ENCODE peak calls at places on chromosomes 12 and 14, in five cellular contexts. One of them, this sample, is unnamed.

GRCh38 chr14:49971156-49972141 is 78.6 kb downstream of the ARF6 start:
- DNase-seq in heart left ventricle: no peak
- DNase-seq in PC-3: peak
- DNase-seq in foreskin fibroblast: peak
- DNase-seq in HFF-Myc: peak
- DNase-seq in this sample: no peak

GRCh38 chr14:33686218-33686617 is 264.7 kb downstream of the EGLN3 start:
- DNase-seq in heart left ventricle: no peak
- DNase-seq in PC-3: peak
- DNase-seq in foreskin fibroblast: peak
- DNase-seq in HFF-Myc: peak
- DNase-seq in this sample: no peak

GRCh38 chr12:132243596-132244289 is 85.6 kb downstream of the GALNT9 start:
- DNase-seq in heart left ventricle: no peak
- DNase-seq in PC-3: no peak
- DNase-seq in foreskin fibroblast: no peak
- DNase-seq in HFF-Myc: no peak
- DNase-seq in this sample: no peak

GRCh38 chr14:32576088-32576795 is 247.1 kb downstream of the AKAP6 start:
- DNase-seq in heart left ventricle: peak
- DNase-seq in PC-3: peak
- DNase-seq in foreskin fibroblast: no peak
- DNase-seq in HFF-Myc: peak
- DNase-seq in this sample: peak

GRCh38 chr12:107761502-107761904 is 566 bp upstream of the PRDM4 start:
- DNase-seq in heart left ventricle: no peak
- DNase-seq in PC-3: peak
- DNase-seq in foreskin fibroblast: no peak
- DNase-seq in HFF-Myc: no peak
- DNase-seq in this sample: peak

GRCh38 chr14:104843442-104844305 is 21.4 kb upstream of the CEP170B start:
- DNase-seq in heart left ventricle: no peak
- DNase-seq in PC-3: no peak
- DNase-seq in foreskin fibroblast: no peak
- DNase-seq in HFF-Myc: no peak
- DNase-seq in this sample: peak

GRCh38 chr12:12717586-12718381 is 616 bp downstream of the CDKN1B start:
- DNase-seq in heart left ventricle: peak
- DNase-seq in PC-3: peak
- DNase-seq in foreskin fibroblast: no peak
- DNase-seq in HFF-Myc: no peak
- DNase-seq in this sample: peak

GRCh38 chr12:113896194-113896593 is 69.9 kb downstream of the RBM19 start:
- DNase-seq in heart left ventricle: no peak
- DNase-seq in PC-3: no peak
- DNase-seq in foreskin fibroblast: no peak
- DNase-seq in HFF-Myc: no peak
- DNase-seq in this sample: no peak

GRCh38 chr14:67970923-67971322 is 151.3 kb downstream of the RAD51B start:
- DNase-seq in heart left ventricle: no peak
- DNase-seq in PC-3: peak
- DNase-seq in foreskin fibroblast: no peak
- DNase-seq in HFF-Myc: no peak
- DNase-seq in this sample: no peak

GRCh38 chr12:53063708-53064612 is 14.1 kb downstream of the TNS2 start:
- DNase-seq in heart left ventricle: peak
- DNase-seq in PC-3: no peak
- DNase-seq in foreskin fibroblast: peak
- DNase-seq in HFF-Myc: no peak
- DNase-seq in this sample: no peak

GRCh38 chr12:461425-461824 is 1.7 kb downstream of the B4GALNT3 start:
- DNase-seq in heart left ventricle: no peak
- DNase-seq in PC-3: no peak
- DNase-seq in foreskin fibroblast: no peak
- DNase-seq in HFF-Myc: no peak
- DNase-seq in this sample: no peak

GRCh38 chr12:52052471-52053186 is 1.4 kb downstream of the NR4A1 start:
- DNase-seq in heart left ventricle: peak
- DNase-seq in PC-3: peak
- DNase-seq in foreskin fibroblast: no peak
- DNase-seq in HFF-Myc: no peak
- DNase-seq in this sample: no peak

GRCh38 chr12:130873106-130873795 is 1.4 kb downstream of the RAN start:
- DNase-seq in heart left ventricle: no peak
- DNase-seq in PC-3: no peak
- DNase-seq in foreskin fibroblast: no peak
- DNase-seq in HFF-Myc: no peak
- DNase-seq in this sample: no peak

GRCh38 chr14:36426113-36426512 is 93.9 kb downstream of the NKX2-1 start:
- DNase-seq in heart left ventricle: no peak
- DNase-seq in PC-3: no peak
- DNase-seq in foreskin fibroblast: no peak
- DNase-seq in HFF-Myc: no peak
- DNase-seq in this sample: no peak

GRCh38 chr14:73633517-73634332 is 11.1 kb upstream of the DNAL1 start:
- DNase-seq in heart left ventricle: peak
- DNase-seq in PC-3: peak
- DNase-seq in foreskin fibroblast: peak
- DNase-seq in HFF-Myc: peak
- DNase-seq in this sample: peak

GRCh38 chr12:85130631-85131030 is 94.5 kb downstream of the LRRIQ1 start:
- DNase-seq in heart left ventricle: no peak
- DNase-seq in PC-3: no peak
- DNase-seq in foreskin fibroblast: no peak
- DNase-seq in HFF-Myc: no peak
- DNase-seq in this sample: no peak

GRCh38 chr12:3837049-3837448 is 36.1 kb downstream of the PARP11 start:
- DNase-seq in heart left ventricle: no peak
- DNase-seq in PC-3: no peak
- DNase-seq in foreskin fibroblast: no peak
- DNase-seq in HFF-Myc: no peak
- DNase-seq in this sample: no peak
- TF ChIP-seq CTCF in heart left ventricle: no peak
- TF ChIP-seq CTCF in PC-3: no peak
- TF ChIP-seq CTCF in foreskin fibroblast: no peak
- TF ChIP-seq CTCF in HFF-Myc: no peak
- TF ChIP-seq CTCF in this sample: no peak

GRCh38 chr12:4423528-4424195 is 22.0 kb downstream of the FGF6 start:
- DNase-seq in heart left ventricle: no peak
- DNase-seq in PC-3: no peak
- DNase-seq in foreskin fibroblast: no peak
- DNase-seq in HFF-Myc: no peak
- DNase-seq in this sample: no peak

GRCh38 chr12:4418913-4419312 is 26.7 kb downstream of the FGF6 start:
- DNase-seq in heart left ventricle: no peak
- DNase-seq in PC-3: no peak
- DNase-seq in foreskin fibroblast: no peak
- DNase-seq in HFF-Myc: no peak
- DNase-seq in this sample: no peak

GRCh38 chr12:4422985-4423384 is 22.6 kb downstream of the FGF6 start:
- DNase-seq in heart left ventricle: no peak
- DNase-seq in PC-3: no peak
- DNase-seq in foreskin fibroblast: no peak
- DNase-seq in HFF-Myc: no peak
- DNase-seq in this sample: no peak

GRCh38 chr12:4417471-4417870 is 28.1 kb downstream of the FGF6 start:
- DNase-seq in heart left ventricle: no peak
- DNase-seq in PC-3: no peak
- DNase-seq in foreskin fibroblast: no peak
- DNase-seq in HFF-Myc: no peak
- DNase-seq in this sample: no peak

GRCh38 chr12:4421590-4422031 is 24.0 kb downstream of the FGF6 start:
- DNase-seq in heart left ventricle: no peak
- DNase-seq in PC-3: peak
- DNase-seq in foreskin fibroblast: peak
- DNase-seq in HFF-Myc: no peak
- DNase-seq in this sample: peak
- TF ChIP-seq CTCF in heart left ventricle: peak
- TF ChIP-seq CTCF in PC-3: peak
- TF ChIP-seq CTCF in foreskin fibroblast: peak
- TF ChIP-seq CTCF in HFF-Myc: peak
- TF ChIP-seq CTCF in this sample: peak

DNA sequence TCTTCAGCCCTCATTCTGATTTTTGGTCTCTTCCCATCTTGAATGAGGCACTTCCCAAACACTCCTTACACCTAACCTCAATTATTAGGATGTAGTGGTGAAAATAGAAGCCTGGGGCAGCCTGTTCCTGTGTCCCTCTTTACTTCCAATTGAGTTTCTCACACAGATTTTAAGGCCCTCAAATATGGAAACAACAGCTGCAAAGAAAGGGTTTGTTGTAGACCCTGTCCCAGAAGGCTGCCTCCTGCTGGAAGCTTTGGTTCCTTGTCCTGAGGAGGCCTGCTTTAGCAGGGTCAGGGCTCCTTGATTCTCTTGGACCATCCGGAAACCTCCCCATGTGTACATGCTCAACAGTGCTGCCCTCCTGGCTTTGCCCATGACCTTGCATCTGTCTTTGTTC is 101.3 kb downstream of the TGFB3 start:
- DNase-seq in heart left ventricle: no peak
- DNase-seq in PC-3: no peak
- DNase-seq in foreskin fibroblast: no peak
- DNase-seq in HFF-Myc: no peak
- DNase-seq in this sample: no peak
- TF ChIP-seq CTCF in heart left ventricle: no peak
- TF ChIP-seq CTCF in PC-3: peak
- TF ChIP-seq CTCF in foreskin fibroblast: no peak
- TF ChIP-seq CTCF in HFF-Myc: no peak
- TF ChIP-seq CTCF in this sample: no peak

GRCh38 chr14:64772394-64772950 is 68.2 kb downstream of the PLEKHG3 start:
- DNase-seq in heart left ventricle: peak
- DNase-seq in PC-3: no peak
- DNase-seq in foreskin fibroblast: no peak
- DNase-seq in HFF-Myc: no peak
- DNase-seq in this sample: no peak
- TF ChIP-seq CTCF in heart left ventricle: no peak
- TF ChIP-seq CTCF in PC-3: peak
- TF ChIP-seq CTCF in foreskin fibroblast: no peak
- TF ChIP-seq CTCF in HFF-Myc: no peak
- TF ChIP-seq CTCF in this sample: no peak

GRCh38 chr12:46292754-46293402 is 24.0 kb upstream of the SLC38A1 start:
- DNase-seq in heart left ventricle: no peak
- DNase-seq in PC-3: peak
- DNase-seq in foreskin fibroblast: no peak
- DNase-seq in HFF-Myc: no peak
- DNase-seq in this sample: no peak
- TF ChIP-seq CTCF in heart left ventricle: no peak
- TF ChIP-seq CTCF in PC-3: no peak
- TF ChIP-seq CTCF in foreskin fibroblast: peak
- TF ChIP-seq CTCF in HFF-Myc: no peak
- TF ChIP-seq CTCF in this sample: no peak